ENCODE peak calls at places on chromosomes 2 and 18, in ten cellular contexts. T is activated CD4-positive, alpha-beta T cell treated with anti-CD3 and anti-CD28 coated beads, Interleukin-2, amount 50 U/mL, for 48 hours; H is left lung; V is neuronal stem cell; U is memory B cell; D is ELF-1; B is left kidney; J is H9; X is activated effector memory CD4-positive, alpha-beta T cell treated with anti-CD3 and anti-CD28 coated beads, Interleukin-2, amount 50 U/mL, for 16 hours; A is nephron progenitor cell. O is an unnamed sample.

GRCh38 chr18:13290856-13291271 is 72.3 kb downstream of the LDLRAD4 start:
- DNase-seq in T (peak; percentile 58), H (no peak), V (no peak), U (no peak), D (no peak), B (no peak), J (no peak), X (peak; percentile 70), A (no peak), O (no peak)

GRCh38 chr2:197674060-197674459 is 1.3 kb downstream of the RFTN2 start:
- DNase-seq in T (no peak), H (no peak), V (no peak), U (no peak), D (no peak), B (peak; percentile 18), J (no peak), X (no peak), A (no peak), O (no peak)

GRCh38 chr18:34224423-34225217 is at the start of gene NOL4:
- DNase-seq in T (no peak), H (peak; percentile 38), V (peak; percentile 98), U (no peak), D (peak; percentile 98), B (peak; percentile 97), J (peak; percentile 99), X (no peak), A (peak; percentile 87), O (peak; percentile 46)

GRCh38 chr2:121650554-121650930 is 1.3 kb upstream of the CLASP1 start:
- DNase-seq in T (no peak), H (no peak), V (peak; percentile 12), U (peak; percentile 26), D (no peak), B (peak; percentile 55), J (peak; percentile 34), X (peak; percentile 71), A (no peak), O (no peak)

GRCh38 chr2:183872131-183872530 is 726.2 kb upstream of the ZNF804A start:
- DNase-seq in T (no peak), H (no peak), V (no peak), U (no peak), D (no peak), B (no peak), J (no peak), X (no peak), A (no peak), O (no peak)

GRCh38 chr2:145094353-145094752 is 574.4 kb upstream of the ZEB2 start:
- DNase-seq in T (no peak), H (no peak), V (no peak), U (no peak), D (no peak), B (no peak), J (no peak), X (no peak), A (no peak), O (no peak)

GRCh38 chr2:98391581-98392270 is 45.5 kb downstream of the CNGA3 start:
- DNase-seq in T (no peak), H (no peak), V (no peak), U (no peak), D (no peak), B (no peak), J (no peak), X (peak; percentile 41), A (no peak), O (no peak)

GRCh38 chr2:221571391-221572179 is 519 bp downstream of the EPHA4 start:
- DNase-seq in T (peak; percentile 34), H (peak; percentile 30), V (peak; percentile 48), U (peak; percentile 47), D (peak; percentile 69), B (peak; percentile 77), J (no peak), X (peak; percentile 76), A (peak; percentile 54), O (no peak)

GRCh38 chr18:36328385-36328858 is 30.9 kb downstream of the FHOD3 start:
- DNase-seq in T (no peak), H (no peak), V (no peak), U (no peak), D (no peak), B (no peak), J (peak; percentile 14), X (no peak), A (no peak), O (no peak)

GRCh38 chr18:12420831-12421421 is 13.2 kb downstream of the PRELID3A start:
- DNase-seq in T (no peak), H (no peak), V (peak; percentile 59), U (no peak), D (peak; percentile 40), B (peak; percentile 90), J (peak; percentile 73), X (no peak), A (peak; percentile 58), O (no peak)

GRCh38 chr2:110816404-110817365 is 84.3 kb downstream of the ACOXL start:
- DNase-seq in T (no peak), H (no peak), V (no peak), U (no peak), D (no peak), B (no peak), J (no peak), X (no peak), A (no peak), O (no peak)

GRCh38 chr2:44952143-44952805 is 10.8 kb downstream of the SIX3 start:
- DNase-seq in T (no peak), H (no peak), V (peak; percentile 89), U (no peak), D (peak; percentile 89), B (peak; percentile 90), J (peak; percentile 84), X (no peak), A (peak; percentile 81), O (no peak)

GRCh38 chr2:85314884-85315242 is 12.9 kb downstream of the TGOLN2 start:
- DNase-seq in T (no peak), H (no peak), V (no peak), U (no peak), D (no peak), B (no peak), J (no peak), X (no peak), A (no peak), O (no peak)

GRCh38 chr2:239467956-239468490 is 67.2 kb upstream of the HDAC4 start:
- DNase-seq in T (no peak), H (peak; percentile 7), V (no peak), U (no peak), D (no peak), B (no peak), J (peak; percentile 14), X (peak; percentile 48), A (no peak), O (no peak)

GRCh38 chr2:43024515-43024962 is 201.9 kb downstream of the ZFP36L2 start:
- DNase-seq in T (peak; percentile 53), H (peak; percentile 63), V (peak; percentile 50), U (peak; percentile 24), D (peak; percentile 86), B (peak; percentile 92), J (peak; percentile 84), X (peak; percentile 66), A (peak; percentile 80), O (no peak)

GRCh38 chr2:165239230-165239629 is at the start of gene SCN2A:
- DNase-seq in T (no peak), H (no peak), V (peak; percentile 47), U (no peak), D (peak; percentile 3), B (peak; percentile 64), J (no peak), X (no peak), A (peak; percentile 12), O (peak; percentile 34)

GRCh38 chr18:59123588-59124369 is 15.9 kb upstream of the SEC11C start:
- DNase-seq in T (peak; percentile 29), H (no peak), V (no peak), U (no peak), D (no peak), B (peak; percentile 8), J (no peak), X (no peak), A (no peak), O (peak; percentile 24)

GRCh38 chr2:9967053-9967775 is 15.7 kb downstream of the GRHL1 start:
- DNase-seq in T (no peak), H (no peak), V (no peak), U (no peak), D (no peak), B (no peak), J (no peak), X (no peak), A (no peak), O (no peak)

GRCh38 chr2:214322662-214323061 is 88.2 kb upstream of the VWC2L start:
- DNase-seq in T (no peak), H (no peak), V (no peak), U (no peak), D (no peak), B (no peak), J (no peak), X (no peak), A (no peak), O (peak; percentile 19)

GRCh38 chr18:45879681-45880655 is 54.5 kb downstream of the SIGLEC15 start:
- DNase-seq in T (peak; percentile 73), H (peak; percentile 67), V (peak; percentile 59), U (peak; percentile 76), D (peak; percentile 94), B (peak; percentile 85), J (peak; percentile 84), X (peak; percentile 90), A (peak; percentile 81), O (no peak)

GRCh38 chr2:224038049-224038829 is 847 bp downstream of the SERPINE2 start:
- DNase-seq in T (peak; percentile 56), H (no peak), V (peak; percentile 27), U (peak; percentile 51), D (peak; percentile 65), B (peak; percentile 86), J (peak; percentile 63), X (peak; percentile 70), A (peak; percentile 66), O (no peak)

GRCh38 chr2:225328192-225328591 is 71.3 kb upstream of the NYAP2 start:
- DNase-seq in T (no peak), H (no peak), V (no peak), U (no peak), D (no peak), B (peak; percentile 17), J (no peak), X (no peak), A (no peak), O (no peak)

GRCh38 chr2:241573741-241574140 is 15.2 kb downstream of the BOK start:
- DNase-seq in T (no peak), H (peak; percentile 27), V (no peak), U (no peak), D (no peak), B (no peak), J (peak; percentile 20), X (no peak), A (no peak), O (no peak)

GRCh38 chr2:199596549-199596948 is 138.8 kb upstream of the SATB2 start:
- DNase-seq in T (no peak), H (no peak), V (no peak), U (no peak), D (no peak), B (no peak), J (no peak), X (no peak), A (no peak), O (no peak)

GRCh38 chr2:128405981-128406601 is 87.4 kb upstream of the HS6ST1 start:
- DNase-seq in T (no peak), H (no peak), V (no peak), U (no peak), D (no peak), B (no peak), J (no peak), X (peak; percentile 43), A (no peak), O (no peak)

GRCh38 chr18:46712406-46712805 is 44.4 kb downstream of the ST8SIA5 start:
- DNase-seq in T (no peak), H (no peak), V (no peak), U (no peak), D (no peak), B (peak; percentile 88), J (no peak), X (no peak), A (peak; percentile 17), O (no peak)

GRCh38 chr2:191878576-191879298 is 31.8 kb upstream of the CAVIN2 start:
- DNase-seq in T (no peak), H (no peak), V (no peak), U (no peak), D (no peak), B (peak; percentile 29), J (no peak), X (no peak), A (no peak), O (peak; percentile 95)

GRCh38 chr2:229133155-229133772 is 137.8 kb downstream of the PID1 start:
- DNase-seq in T (no peak), H (no peak), V (peak; percentile 40), U (no peak), D (no peak), B (peak; percentile 66), J (no peak), X (no peak), A (no peak), O (no peak)